ENCODE peak calls at places on chromosome 12, in nine cellular contexts. One of them, this sample, is unnamed. For H3K4me1, the result is how much of the 10 kb centered on the place peaks cover.

GRCh38 chr12:67483871-67484554 is 164.5 kb upstream of the DYRK2 start:
- DNase-seq in neural progenitor cell: no peak
- DNase-seq in tibial nerve: no peak
- DNase-seq in left ventricle myocardium inferior: no peak
- DNase-seq in psoas muscle: no peak
- DNase-seq in right cardiac atrium: no peak
- DNase-seq in GM23338: no peak
- DNase-seq in Panc1: no peak
- DNase-seq in body of pancreas: no peak
- DNase-seq in this sample: no peak

GRCh38 chr12:119486599-119487154 is 106.9 kb upstream of the TMEM233 start:
- DNase-seq in neural progenitor cell: peak
- DNase-seq in tibial nerve: no peak
- DNase-seq in left ventricle myocardium inferior: no peak
- DNase-seq in psoas muscle: no peak
- DNase-seq in right cardiac atrium: no peak
- DNase-seq in GM23338: peak
- DNase-seq in Panc1: no peak
- DNase-seq in body of pancreas: no peak
- DNase-seq in this sample: no peak

GRCh38 chr12:84636801-84637285 is 275.8 kb downstream of the SLC6A15 start:
- DNase-seq in neural progenitor cell: no peak
- DNase-seq in tibial nerve: no peak
- DNase-seq in left ventricle myocardium inferior: no peak
- DNase-seq in psoas muscle: no peak
- DNase-seq in right cardiac atrium: no peak
- DNase-seq in GM23338: no peak
- DNase-seq in Panc1: no peak
- DNase-seq in body of pancreas: no peak
- DNase-seq in this sample: no peak

GRCh38 chr12:132084681-132085635 is 59.2 kb downstream of the DDX51 start:
- DNase-seq in neural progenitor cell: peak
- DNase-seq in tibial nerve: no peak
- DNase-seq in left ventricle myocardium inferior: peak
- DNase-seq in psoas muscle: peak
- DNase-seq in right cardiac atrium: peak
- DNase-seq in GM23338: peak
- DNase-seq in Panc1: no peak
- DNase-seq in body of pancreas: peak
- DNase-seq in this sample: peak

GRCh38 chr12:120584343-120585149 is 3.3 kb upstream of the POP5 start:
- DNase-seq in neural progenitor cell: peak
- DNase-seq in tibial nerve: peak
- DNase-seq in left ventricle myocardium inferior: peak
- DNase-seq in psoas muscle: peak
- DNase-seq in right cardiac atrium: peak
- DNase-seq in GM23338: peak
- DNase-seq in Panc1: no peak
- DNase-seq in body of pancreas: peak
- DNase-seq in this sample: peak

GRCh38 chr12:6330192-6330591 is 11.7 kb downstream of the TNFRSF1A start:
- DNase-seq in neural progenitor cell: no peak
- DNase-seq in tibial nerve: no peak
- DNase-seq in left ventricle myocardium inferior: no peak
- DNase-seq in psoas muscle: no peak
- DNase-seq in right cardiac atrium: no peak
- DNase-seq in GM23338: no peak
- DNase-seq in Panc1: no peak
- DNase-seq in body of pancreas: no peak
- DNase-seq in this sample: no peak

GRCh38 chr12:3279832-3280231 is 202.7 kb downstream of the TSPAN9 start:
- DNase-seq in neural progenitor cell: no peak
- DNase-seq in tibial nerve: no peak
- DNase-seq in left ventricle myocardium inferior: no peak
- DNase-seq in psoas muscle: no peak
- DNase-seq in right cardiac atrium: no peak
- DNase-seq in GM23338: no peak
- DNase-seq in Panc1: no peak
- DNase-seq in body of pancreas: no peak
- DNase-seq in this sample: no peak

GRCh38 chr12:78120866-78121590 is 290.3 kb downstream of the NAV3 start:
- DNase-seq in neural progenitor cell: no peak
- DNase-seq in tibial nerve: no peak
- DNase-seq in left ventricle myocardium inferior: no peak
- DNase-seq in psoas muscle: no peak
- DNase-seq in right cardiac atrium: no peak
- DNase-seq in GM23338: no peak
- DNase-seq in Panc1: no peak
- DNase-seq in body of pancreas: no peak
- DNase-seq in this sample: no peak

GRCh38 chr12:22334696-22335290 is at the start of gene ST8SIA1:
- DNase-seq in neural progenitor cell: peak
- DNase-seq in tibial nerve: peak
- DNase-seq in left ventricle myocardium inferior: peak
- DNase-seq in psoas muscle: peak
- DNase-seq in right cardiac atrium: peak
- DNase-seq in GM23338: peak
- DNase-seq in Panc1: no peak
- DNase-seq in body of pancreas: peak
- DNase-seq in this sample: no peak

GRCh38 chr12:103840399-103840880 is 594 bp downstream of the NT5DC3 start:
- DNase-seq in neural progenitor cell: no peak
- DNase-seq in tibial nerve: no peak
- DNase-seq in left ventricle myocardium inferior: peak
- DNase-seq in psoas muscle: peak
- DNase-seq in right cardiac atrium: peak
- DNase-seq in GM23338: no peak
- DNase-seq in Panc1: no peak
- DNase-seq in body of pancreas: no peak
- DNase-seq in this sample: no peak

GRCh38 chr12:97160277-97160676 is 253.2 kb downstream of the NEDD1 start:
- DNase-seq in neural progenitor cell: no peak
- DNase-seq in tibial nerve: no peak
- DNase-seq in left ventricle myocardium inferior: no peak
- DNase-seq in psoas muscle: no peak
- DNase-seq in right cardiac atrium: no peak
- DNase-seq in GM23338: no peak
- DNase-seq in Panc1: no peak
- DNase-seq in body of pancreas: no peak
- DNase-seq in this sample: no peak

GRCh38 chr12:45681469-45681868 is 48.0 kb upstream of the ARID2 start:
- DNase-seq in neural progenitor cell: no peak
- DNase-seq in tibial nerve: no peak
- DNase-seq in left ventricle myocardium inferior: no peak
- DNase-seq in psoas muscle: no peak
- DNase-seq in right cardiac atrium: no peak
- DNase-seq in GM23338: no peak
- DNase-seq in Panc1: no peak
- DNase-seq in body of pancreas: no peak
- DNase-seq in this sample: no peak

GRCh38 chr12:67364228-67364627 is 95.1 kb downstream of the CAND1 start:
- DNase-seq in neural progenitor cell: no peak
- DNase-seq in tibial nerve: no peak
- DNase-seq in left ventricle myocardium inferior: no peak
- DNase-seq in psoas muscle: no peak
- DNase-seq in right cardiac atrium: peak
- DNase-seq in GM23338: no peak
- DNase-seq in Panc1: no peak
- DNase-seq in body of pancreas: no peak
- DNase-seq in this sample: no peak

GRCh38 chr12:48105321-48105866 is 485 bp downstream of the SENP1 start:
- DNase-seq in neural progenitor cell: peak
- DNase-seq in tibial nerve: no peak
- DNase-seq in left ventricle myocardium inferior: no peak
- DNase-seq in psoas muscle: no peak
- DNase-seq in right cardiac atrium: no peak
- DNase-seq in GM23338: peak
- DNase-seq in Panc1: no peak
- DNase-seq in body of pancreas: no peak
- DNase-seq in this sample: no peak

GRCh38 chr12:120194534-120195395 is at the start of gene GCN1:
- DNase-seq in neural progenitor cell: peak
- DNase-seq in tibial nerve: peak
- DNase-seq in left ventricle myocardium inferior: peak
- DNase-seq in psoas muscle: peak
- DNase-seq in right cardiac atrium: peak
- DNase-seq in GM23338: peak
- DNase-seq in Panc1: peak
- DNase-seq in body of pancreas: peak
- DNase-seq in this sample: peak

GRCh38 chr12:126492181-126492580 is 1426.9 kb downstream of the AACS start:
- DNase-seq in neural progenitor cell: no peak
- DNase-seq in tibial nerve: no peak
- DNase-seq in left ventricle myocardium inferior: no peak
- DNase-seq in psoas muscle: no peak
- DNase-seq in right cardiac atrium: no peak
- DNase-seq in GM23338: peak
- DNase-seq in Panc1: no peak
- DNase-seq in body of pancreas: no peak
- DNase-seq in this sample: no peak

GRCh38 chr12:20421338-20421890 is 53.1 kb downstream of the PDE3A start:
- DNase-seq in neural progenitor cell: no peak
- DNase-seq in tibial nerve: no peak
- DNase-seq in left ventricle myocardium inferior: peak
- DNase-seq in psoas muscle: no peak
- DNase-seq in right cardiac atrium: peak
- DNase-seq in GM23338: no peak
- DNase-seq in Panc1: no peak
- DNase-seq in body of pancreas: no peak
- DNase-seq in this sample: no peak

GRCh38 chr12:95615735-95616134 is 64.5 kb upstream of the USP44 start:
- DNase-seq in neural progenitor cell: no peak
- DNase-seq in tibial nerve: no peak
- DNase-seq in left ventricle myocardium inferior: no peak
- DNase-seq in psoas muscle: no peak
- DNase-seq in right cardiac atrium: no peak
- DNase-seq in GM23338: no peak
- DNase-seq in Panc1: no peak
- DNase-seq in body of pancreas: no peak
- DNase-seq in this sample: no peak

GRCh38 chr12:80472912-80473500 is 29.0 kb downstream of the PTPRQ start:
- DNase-seq in neural progenitor cell: peak
- DNase-seq in tibial nerve: no peak
- DNase-seq in left ventricle myocardium inferior: no peak
- DNase-seq in psoas muscle: no peak
- DNase-seq in right cardiac atrium: peak
- DNase-seq in GM23338: peak
- DNase-seq in Panc1: peak
- DNase-seq in body of pancreas: peak
- DNase-seq in this sample: no peak

GRCh38 chr12:188910-189621 is 24.9 kb downstream of the SLC6A12 start:
- DNase-seq in neural progenitor cell: peak
- DNase-seq in tibial nerve: no peak
- DNase-seq in left ventricle myocardium inferior: peak
- DNase-seq in psoas muscle: peak
- DNase-seq in right cardiac atrium: peak
- DNase-seq in GM23338: peak
- DNase-seq in Panc1: no peak
- DNase-seq in body of pancreas: peak
- DNase-seq in this sample: no peak

GRCh38 chr12:93773122-93773871 is 96.1 kb downstream of the CRADD start:
- DNase-seq in neural progenitor cell: no peak
- DNase-seq in tibial nerve: no peak
- DNase-seq in left ventricle myocardium inferior: no peak
- DNase-seq in psoas muscle: no peak
- DNase-seq in right cardiac atrium: no peak
- DNase-seq in GM23338: no peak
- DNase-seq in Panc1: no peak
- DNase-seq in body of pancreas: no peak
- DNase-seq in this sample: no peak

GRCh38 chr12:70648831-70649230 is 11.6 kb upstream of the PTPRB start:
- DNase-seq in neural progenitor cell: no peak
- DNase-seq in tibial nerve: no peak
- DNase-seq in left ventricle myocardium inferior: no peak
- DNase-seq in psoas muscle: no peak
- DNase-seq in right cardiac atrium: no peak
- DNase-seq in GM23338: no peak
- DNase-seq in Panc1: no peak
- DNase-seq in body of pancreas: no peak
- DNase-seq in this sample: no peak
- H3K4me1 ChIP-seq in neural progenitor cell: under half
- H3K4me1 ChIP-seq in tibial nerve: under half
- H3K4me1 ChIP-seq in left ventricle myocardium inferior: under half
- H3K4me1 ChIP-seq in psoas muscle: under half
- H3K4me1 ChIP-seq in right cardiac atrium: under half
- H3K4me1 ChIP-seq in GM23338: under half
- H3K4me1 ChIP-seq in Panc1: under half
- H3K4me1 ChIP-seq in body of pancreas: under half
- H3K4me1 ChIP-seq in this sample: under half

GRCh38 chr12:52007982-52008510 is 1.3 kb downstream of the TAMALIN start:
- DNase-seq in neural progenitor cell: no peak
- DNase-seq in tibial nerve: no peak
- DNase-seq in left ventricle myocardium inferior: no peak
- DNase-seq in psoas muscle: no peak
- DNase-seq in right cardiac atrium: no peak
- DNase-seq in GM23338: no peak
- DNase-seq in Panc1: no peak
- DNase-seq in body of pancreas: no peak
- DNase-seq in this sample: no peak
- H3K4me1 ChIP-seq in neural progenitor cell: under half
- H3K4me1 ChIP-seq in tibial nerve: under half
- H3K4me1 ChIP-seq in left ventricle myocardium inferior: half or more
- H3K4me1 ChIP-seq in psoas muscle: under half
- H3K4me1 ChIP-seq in right cardiac atrium: under half
- H3K4me1 ChIP-seq in GM23338: under half
- H3K4me1 ChIP-seq in Panc1: under half
- H3K4me1 ChIP-seq in body of pancreas: under half
- H3K4me1 ChIP-seq in this sample: under half

GRCh38 chr12:124949779-124950728 is 35.6 kb upstream of the UBC start:
- DNase-seq in neural progenitor cell: no peak
- DNase-seq in tibial nerve: no peak
- DNase-seq in left ventricle myocardium inferior: no peak
- DNase-seq in psoas muscle: no peak
- DNase-seq in right cardiac atrium: peak
- DNase-seq in GM23338: no peak
- DNase-seq in Panc1: no peak
- DNase-seq in body of pancreas: no peak
- DNase-seq in this sample: no peak
- H3K4me1 ChIP-seq in neural progenitor cell: under half
- H3K4me1 ChIP-seq in tibial nerve: under half
- H3K4me1 ChIP-seq in left ventricle myocardium inferior: under half
- H3K4me1 ChIP-seq in psoas muscle: under half
- H3K4me1 ChIP-seq in right cardiac atrium: under half
- H3K4me1 ChIP-seq in GM23338: under half
- H3K4me1 ChIP-seq in Panc1: under half
- H3K4me1 ChIP-seq in body of pancreas: under half
- H3K4me1 ChIP-seq in this sample: under half

DNA sequence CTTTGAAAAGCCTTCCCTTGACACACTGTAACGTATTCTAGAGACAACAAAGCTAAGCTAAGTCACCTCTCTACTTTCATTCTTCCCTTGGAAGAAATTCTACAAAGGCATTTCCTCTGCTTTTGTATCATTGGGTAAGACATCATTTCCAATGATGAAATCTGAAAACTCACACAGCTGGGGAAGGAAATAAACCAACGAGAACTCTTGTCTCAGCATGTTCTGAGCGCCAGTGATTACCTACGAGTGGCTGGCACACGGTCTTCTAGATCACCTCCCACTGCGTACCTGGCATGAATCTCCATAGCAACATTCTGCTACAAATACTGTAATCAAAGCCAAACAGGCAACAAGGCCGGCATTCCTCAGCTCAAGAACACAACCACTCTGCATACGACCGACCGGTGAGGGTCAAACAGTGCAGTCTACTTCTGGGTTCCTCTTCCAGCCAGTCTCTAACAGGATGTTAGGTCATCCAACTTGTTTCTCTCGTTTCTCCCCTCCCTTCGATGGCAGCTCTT is 7.6 kb downstream of the VPS37B start:
- DNase-seq in neural progenitor cell: peak
- DNase-seq in tibial nerve: no peak
- DNase-seq in left ventricle myocardium inferior: peak
- DNase-seq in psoas muscle: no peak
- DNase-seq in right cardiac atrium: peak
- DNase-seq in GM23338: peak
- DNase-seq in Panc1: peak
- DNase-seq in body of pancreas: peak
- DNase-seq in this sample: peak
- H3K4me1 ChIP-seq in neural progenitor cell: under half
- H3K4me1 ChIP-seq in tibial nerve: half or more
- H3K4me1 ChIP-seq in left ventricle myocardium inferior: half or more
- H3K4me1 ChIP-seq in psoas muscle: half or more
- H3K4me1 ChIP-seq in right cardiac atrium: under half
- H3K4me1 ChIP-seq in GM23338: under half
- H3K4me1 ChIP-seq in Panc1: half or more
- H3K4me1 ChIP-seq in body of pancreas: half or more
- H3K4me1 ChIP-seq in this sample: under half

This sample was measured in lung.